ENCODE peak calls at places on chromosomes 12 and 14, in four cellular contexts. O is astrocyte of the spinal cord, X is left ventricle myocardium inferior, B is HFFc6. D is an unnamed sample.

GRCh38 chr12:69464433-69464832 is 5.8 kb upstream of the FRS2 start:
- DNase-seq in O (no peak), X (no peak), B (no peak), D (no peak)

GRCh38 chr12:105948331-105948730 is 190.4 kb downstream of the NUAK1 start:
- DNase-seq in B (peak; percentile 31), O (peak; percentile 84), X (no peak), D (no peak)

GRCh38 chr12:67006612-67007011 is 262.5 kb upstream of the CAND1 start:
- DNase-seq in B (no peak), X (no peak), O (no peak), D (no peak)

GRCh38 chr12:129911437-129912049 is 7.7 kb upstream of the TMEM132D start:
- DNase-seq in X (peak; percentile 31), O (peak; percentile 58), B (no peak), D (peak; percentile 28)

GRCh38 chr14:94341654-94342333 is 18.7 kb upstream of the SERPINA6 start:
- DNase-seq in O (no peak), B (no peak), X (no peak), D (no peak)

GRCh38 chr14:53953002-53953827 is 3.4 kb downstream of the BMP4 start:
- DNase-seq in X (peak; percentile 88), B (peak; percentile 69), O (peak; percentile 91), D (peak; percentile 93)

GRCh38 chr12:122503147-122503751 is 2.5 kb upstream of the ZCCHC8 start:
- DNase-seq in X (no peak), O (no peak), B (no peak), D (no peak)

GRCh38 chr14:52922656-52923055 is 28.2 kb downstream of the FERMT2 start:
- DNase-seq in O (peak; percentile 64), B (peak; percentile 77), X (no peak), D (peak; percentile 37)

GRCh38 chr12:108519558-108519957 is 4.5 kb downstream of the FICD start:
- DNase-seq in X (no peak), O (no peak), B (no peak), D (peak; percentile 21)

GRCh38 chr12:3677609-3678008 is 75.3 kb downstream of the CRACR2A start:
- DNase-seq in O (no peak), B (no peak), X (no peak), D (no peak)

GRCh38 chr12:89350661-89351488 is 1.4 kb downstream of the DUSP6 start:
- DNase-seq in X (peak; percentile 36), O (peak; percentile 34), B (no peak), D (peak; percentile 47)

GRCh38 chr14:75711134-75711795 is 50.2 kb downstream of the TTLL5 start:
- DNase-seq in O (peak; percentile 77), B (peak; percentile 62), X (no peak), D (peak; percentile 67)

GRCh38 chr14:97058071-97058470 is 260.9 kb downstream of the VRK1 start:
- DNase-seq in B (no peak), O (no peak), X (no peak), D (no peak)

GRCh38 chr12:68910128-68910527 is 22.8 kb downstream of the CPM start:
- DNase-seq in O (no peak), B (no peak), X (no peak), D (no peak)

GRCh38 chr14:60349663-60350365 is 100.8 kb downstream of the PPM1A start:
- DNase-seq in B (peak; percentile 37), X (no peak), O (peak; percentile 64), D (peak; percentile 71)

GRCh38 chr14:104864267-104865068 is 600 bp upstream of the CEP170B start:
- DNase-seq in O (no peak), X (peak; percentile 23), B (no peak), D (no peak)

GRCh38 chr14:77544571-77544970 is 46.0 kb upstream of the ISM2 start:
- DNase-seq in X (no peak), O (no peak), B (no peak), D (no peak)

GRCh38 chr12:57864811-57865751 is 18.6 kb upstream of the CTDSP2 start:
- DNase-seq in X (peak; percentile 83), O (peak; percentile 83), B (peak; percentile 59), D (peak; percentile 77)

GRCh38 chr12:97794335-97794734 is 331.7 kb downstream of the RMST start:
- DNase-seq in O (no peak), B (no peak), X (no peak), D (no peak)

GRCh38 chr12:49541140-49541861 is 2.5 kb downstream of the KCNH3 start:
- DNase-seq in B (no peak), O (no peak), X (no peak), D (no peak)

GRCh38 chr14:73721101-73721821 is 7.1 kb upstream of the PNMA1 start:
- DNase-seq in O (no peak), X (no peak), B (no peak), D (no peak)

GRCh38 chr12:20220339-20220738 is 148.0 kb upstream of the PDE3A start:
- DNase-seq in B (no peak), X (no peak), O (peak; percentile 72), D (peak; percentile 75)

GRCh38 chr12:2998789-2999264 is 39.6 kb downstream of the TEAD4 start:
- DNase-seq in B (peak; percentile 74), X (peak; percentile 68), O (peak; percentile 90), D (peak; percentile 25)

GRCh38 chr12:11635341-11635740 is 14.1 kb upstream of the ETV6 start:
- DNase-seq in O (no peak), X (no peak), B (no peak), D (no peak)

GRCh38 chr12:98645572-98646067 is 530 bp downstream of the APAF1 start:
- DNase-seq in O (peak; percentile 18), B (no peak), X (no peak), D (peak; percentile 41)

GRCh38 chr12:132147423-132148367 is 3.4 kb downstream of the NOC4L start:
- DNase-seq in O (no peak), X (peak; percentile 15), B (no peak), D (no peak)

GRCh38 chr12:80041691-80042090 is 57.6 kb upstream of the OTOGL start:
- DNase-seq in O (peak; percentile 56), B (peak; percentile 35), X (no peak), D (no peak)

GRCh38 chr12:116299064-116299463 is 21.6 kb upstream of the MED13L start:
- DNase-seq in B (no peak), X (no peak), O (no peak), D (no peak)

GRCh38 chr14:69880051-69880487 is 853 bp downstream of the SMOC1 start:
- DNase-seq in X (no peak), O (no peak), B (no peak), D (no peak)